ENCODE peak calls at places on chromosomes 16 and 17, in eight cellular contexts. J, S, B, O, E, G, V and P are unnamed samples. For H3K4me1, the result is how much of the 10 kb centered on the place peaks cover.

GRCh38 chr17:72764632-72765041 is 327.9 kb downstream of the SLC39A11 start:
- DNase-seq in O (no peak), V (no peak), G (no peak), B (no peak), E (no peak), J (no peak), S (no peak), P (no peak)

GRCh38 chr16:46828943-46829342 is 2.0 kb downstream of the C16orf87 start:
- DNase-seq in V (no peak), E (no peak), S (no peak), G (no peak), B (no peak), O (no peak), J (no peak), P (no peak)

GRCh38 chr16:68752602-68753001 is 15.5 kb downstream of the CDH1 start:
- DNase-seq in G (no peak), J (no peak), S (no peak), V (no peak), E (no peak), O (no peak), B (peak), P (no peak)

GRCh38 chr17:82245144-82246039 is 16.6 kb downstream of the SLC16A3 start:
- DNase-seq in S (no peak), B (no peak), E (no peak), G (no peak), V (peak), O (no peak), J (no peak), P (no peak)

GRCh38 chr16:83802135-83802534 is 5.6 kb upstream of the HSBP1 start:
- DNase-seq in G (peak), J (peak), E (peak), V (no peak), S (no peak), O (no peak), B (no peak), P (no peak)

GRCh38 chr16:50309527-50310307 is 43.4 kb downstream of the ADCY7 start:
- DNase-seq in G (no peak), V (no peak), O (peak), E (no peak), B (peak), J (no peak), S (no peak), P (no peak)

GRCh38 chr17:19647697-19648474 is 665 bp upstream of the ALDH3A2 start:
- DNase-seq in V (peak), B (peak), S (peak), E (peak), O (peak), J (peak), G (peak), P (peak)

GRCh38 chr17:7882068-7882467 is 6.5 kb upstream of the CHD3 start:
- DNase-seq in B (no peak), G (no peak), E (no peak), J (no peak), S (no peak), O (no peak), V (peak), P (no peak)

GRCh38 chr16:84240455-84240854 is 643 bp upstream of the KCNG4 start:
- DNase-seq in S (no peak), B (no peak), E (no peak), O (no peak), G (no peak), V (no peak), J (no peak), P (no peak)

GRCh38 chr16:11123666-11124065 is 132.3 kb downstream of the SOCS1 start:
- DNase-seq in G (no peak), V (no peak), E (no peak), B (no peak), J (no peak), O (no peak), S (no peak), P (no peak)

DNA sequence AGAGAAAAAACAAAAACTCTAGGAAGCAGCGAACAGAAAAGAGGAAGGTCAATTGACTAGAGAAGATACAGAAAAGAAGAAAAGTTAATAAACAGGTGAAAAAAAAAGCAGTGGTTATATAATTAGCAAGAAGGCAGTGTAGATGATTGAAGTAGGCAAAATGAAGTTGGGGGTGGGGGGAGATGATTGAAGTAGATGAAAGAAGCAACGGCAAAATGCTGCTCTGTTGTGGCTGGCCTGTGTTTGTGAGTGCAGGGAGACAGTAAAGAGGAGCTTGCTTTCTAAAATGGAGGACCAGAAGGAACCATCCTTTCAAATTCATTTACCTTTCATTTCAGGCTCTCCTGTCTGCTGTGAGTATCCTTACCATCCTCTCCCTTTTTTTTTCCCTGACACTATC is 3.6 kb downstream of the EVI2B start:
- DNase-seq in S (no peak), B (peak), O (no peak), J (no peak), V (no peak), G (no peak), E (no peak), P (no peak)
- H3K4me1 ChIP-seq in S (under half), B (half or more), O (under half), J (under half), V (under half), G (under half), E (under half), P (under half)

GRCh38 chr17:76687278-76688164 is 23.2 kb downstream of the MXRA7 start:
- DNase-seq in G (no peak), S (peak), O (peak), E (no peak), J (peak), V (no peak), B (no peak), P (no peak)
- H3K27ac ChIP-seq in G (no peak), S (peak), O (peak), E (peak), J (peak), V (no peak), B (no peak), P (peak)

GRCh38 chr16:57615813-57616212 is 12.6 kb upstream of the ADGRG1 start:
- DNase-seq in V (peak), O (peak), B (no peak), G (no peak), J (no peak), S (no peak), E (no peak), P (no peak)

GRCh38 chr16:57616871-57617270 is 11.6 kb upstream of the ADGRG1 start:
- DNase-seq in V (peak), J (no peak), E (no peak), O (peak), S (no peak), B (no peak), G (no peak), P (no peak)

GRCh38 chr16:57616241-57616640 is 12.2 kb upstream of the ADGRG1 start:
- DNase-seq in V (peak), B (no peak), G (no peak), O (peak), E (no peak), J (no peak), S (no peak), P (no peak)

GRCh38 chr16:57613514-57613913 is 14.9 kb upstream of the ADGRG1 start:
- DNase-seq in V (peak), S (no peak), G (no peak), B (no peak), O (no peak), J (no peak), E (no peak), P (no peak)

DNA sequence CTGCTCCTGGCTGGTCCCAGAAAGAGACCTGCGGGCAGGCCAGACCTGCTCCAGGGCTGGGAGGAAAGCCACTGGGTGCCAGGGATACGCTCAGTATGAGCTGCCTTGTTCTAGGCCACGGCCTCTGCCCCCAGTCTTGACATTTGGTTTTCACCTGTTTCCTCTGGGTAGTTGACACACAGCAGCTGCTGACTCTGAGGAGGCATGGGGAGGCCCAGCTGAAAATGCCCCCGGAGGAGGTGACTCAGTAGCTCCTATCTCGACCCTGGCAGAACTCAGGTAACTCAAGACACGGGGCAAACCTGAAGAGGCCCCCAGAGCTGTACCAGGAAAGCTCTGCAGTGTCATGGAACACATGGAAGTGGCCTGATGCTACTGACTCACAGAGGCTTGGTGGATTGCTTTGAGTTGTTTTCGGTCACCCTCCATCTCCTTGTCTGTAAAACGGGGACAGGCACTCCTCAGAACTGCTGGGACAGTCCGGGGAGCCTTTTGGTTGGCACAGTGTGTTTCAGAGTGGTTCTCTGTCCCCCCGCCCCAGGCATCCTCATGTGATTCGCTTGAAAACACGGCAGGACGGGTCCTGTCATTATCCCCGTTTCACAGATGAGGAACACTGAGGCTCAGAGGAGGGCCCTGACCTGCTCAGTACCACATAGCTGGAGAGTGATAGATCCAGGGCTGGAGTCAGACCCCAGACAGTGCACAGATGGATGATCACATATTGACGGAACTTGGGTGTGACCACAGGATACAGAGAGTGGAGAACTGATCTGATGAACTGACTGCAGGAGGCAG is 13.7 kb upstream of the ADGRG1 start:
- DNase-seq in S (no peak), G (no peak), O (peak), V (peak), E (no peak), B (no peak), J (no peak), P (no peak)
- H3K4me1 ChIP-seq in S (under half), G (under half), O (under half), V (under half), E (under half), B (under half), J (under half), P (under half)

DNA sequence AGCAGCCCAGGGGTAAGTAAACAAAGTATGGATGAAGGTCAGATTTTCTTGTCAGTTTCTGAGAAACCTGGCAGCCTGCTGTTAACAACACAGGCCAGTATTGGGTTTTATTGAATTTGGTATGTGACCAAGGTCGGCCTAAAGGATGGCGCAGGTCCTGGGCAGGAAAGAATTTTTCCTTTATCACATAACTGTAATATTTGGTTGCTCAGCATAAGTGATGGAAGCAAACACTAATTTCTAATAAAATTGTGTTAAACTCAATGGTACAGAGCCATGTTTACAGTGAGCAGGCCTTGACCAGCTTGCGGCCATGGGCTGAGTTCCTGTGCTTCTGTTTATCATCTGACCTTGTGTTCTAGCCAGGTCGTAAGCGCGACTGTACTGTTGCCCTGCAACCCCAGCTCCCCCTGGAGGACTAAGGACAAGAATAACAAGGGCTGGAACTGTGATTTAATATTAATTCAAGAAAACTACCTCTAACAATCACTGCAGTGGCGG is 10.5 kb downstream of the POLDIP2 start:
- DNase-seq in V (peak), S (no peak), O (no peak), G (peak), B (no peak), J (no peak), E (no peak), P (no peak)
- H3K27ac ChIP-seq in V (no peak), S (peak), O (peak), G (no peak), B (no peak), J (peak), E (no peak), P (no peak)